ENCODE peak calls at places on chromosomes 1 and 21, in six cellular contexts. G, P, Y, Z, Q and S are unnamed samples.

GRCh38 chr21:40141621-40142020 is 274.4 kb downstream of the PCP4 start:
- DNase-seq in G (no peak), P (no peak), Y (no peak), Z (no peak), Q (no peak), S (no peak)

GRCh38 chr21:28712396-28712795 is 280.3 kb downstream of the LTN1 start:
- DNase-seq in G (no peak), P (no peak), Y (no peak), Z (no peak), Q (no peak), S (no peak)

GRCh38 chr1:162660598-162660997 is 28.3 kb downstream of the DDR2 start:
- DNase-seq in G (no peak), P (no peak), Y (peak; percentile 48), Z (peak; percentile 12), Q (no peak), S (no peak)

GRCh38 chr1:39900662-39901485 is 843 bp downstream of the MYCL start:
- DNase-seq in G (no peak), P (peak; percentile 60), Y (no peak), Z (peak; percentile 12), Q (peak; percentile 20), S (no peak)

GRCh38 chr1:236888903-236889302 is 93.8 kb downstream of the MTR start:
- DNase-seq in G (no peak), P (no peak), Y (no peak), Z (no peak), Q (no peak), S (no peak)

GRCh38 chr1:16076003-16076870 is 2.8 kb upstream of the FAM131C start:
- DNase-seq in G (peak; percentile 82), P (no peak), Y (peak; percentile 80), Z (peak; percentile 87), Q (peak; percentile 96), S (peak; percentile 93)

GRCh38 chr21:45864436-45864835 is 117.1 kb upstream of the COL6A1 start:
- DNase-seq in G (no peak), P (no peak), Y (no peak), Z (peak; percentile 58), Q (no peak), S (no peak)

GRCh38 chr1:3229081-3229725 is 160.2 kb downstream of the PRDM16 start:
- DNase-seq in G (no peak), P (no peak), Y (no peak), Z (no peak), Q (no peak), S (no peak)

GRCh38 chr1:2857521-2857920 is 56.0 kb upstream of the TTC34 start:
- DNase-seq in G (no peak), P (no peak), Y (no peak), Z (no peak), Q (no peak), S (no peak)

GRCh38 chr1:94951509-94952208 is 24.7 kb upstream of the CNN3 start:
- DNase-seq in G (no peak), P (no peak), Y (no peak), Z (no peak), Q (no peak), S (no peak)

GRCh38 chr1:39386997-39387396 is 104.4 kb upstream of the BMP8A start:
- DNase-seq in G (no peak), P (no peak), Y (no peak), Z (no peak), Q (no peak), S (no peak)

GRCh38 chr21:20701235-20701634 is 297.0 kb upstream of the NCAM2 start:
- DNase-seq in G (no peak), P (no peak), Y (no peak), Z (no peak), Q (no peak), S (no peak)

GRCh38 chr1:224486801-224487583 is 52.4 kb upstream of the WDR26 start:
- DNase-seq in G (no peak), P (no peak), Y (no peak), Z (no peak), Q (no peak), S (no peak)

GRCh38 chr1:181013144-181013543 is 9.5 kb downstream of the STX6 start:
- DNase-seq in G (no peak), P (no peak), Y (no peak), Z (no peak), Q (no peak), S (no peak)

GRCh38 chr1:181014431-181015257 is 8.0 kb downstream of the STX6 start:
- DNase-seq in G (no peak), P (no peak), Y (no peak), Z (no peak), Q (no peak), S (no peak)

GRCh38 chr1:181012203-181012520 is 10.5 kb downstream of the STX6 start:
- DNase-seq in G (no peak), P (no peak), Y (no peak), Z (no peak), Q (no peak), S (no peak)

GRCh38 chr1:181016563-181016962 is 6.1 kb downstream of the STX6 start:
- DNase-seq in G (no peak), P (no peak), Y (no peak), Z (no peak), Q (no peak), S (no peak)

DNA sequence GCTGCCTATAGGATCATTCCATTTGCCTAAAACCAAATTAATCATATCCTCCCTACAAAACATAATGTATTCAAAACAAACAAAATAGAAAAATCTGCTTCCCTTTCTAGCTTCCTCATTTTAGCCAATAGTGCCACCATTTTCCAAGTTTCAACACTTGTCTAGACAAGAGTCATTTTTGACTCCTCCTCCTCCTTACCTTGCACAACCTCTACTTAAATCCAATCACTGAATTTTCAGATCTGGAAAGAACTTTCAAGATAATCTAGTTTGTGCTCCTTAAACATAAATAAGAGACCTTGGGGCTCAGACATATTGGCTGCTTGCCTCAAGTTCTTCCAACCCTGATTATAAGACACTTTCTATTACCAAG is 7.4 kb downstream of the STX6 start:
- DNase-seq in G (no peak), P (no peak), Y (no peak), Z (no peak), Q (no peak), S (no peak)
- H3K4me1 ChIP-seq in G (no peaks in the 10 kb centered on the region), P (peaks cover 2% of the 10 kb centered on the region), Y (peaks cover 3% of the 10 kb centered on the region), Z (peaks cover 9% of the 10 kb centered on the region), Q (peaks cover 7% of the 10 kb centered on the region), S (peaks cover 5% of the 10 kb centered on the region)

GRCh38 chr1:5857011-5857410 is 135.2 kb downstream of the NPHP4 start:
- DNase-seq in G (no peak), P (no peak), Y (no peak), Z (no peak), Q (no peak), S (no peak)

GRCh38 chr1:5856246-5856815 is 135.9 kb downstream of the NPHP4 start:
- DNase-seq in G (peak; percentile 4), P (no peak), Y (no peak), Z (peak; percentile 3), Q (peak; percentile 42), S (peak; percentile 12)

GRCh38 chr1:5857508-5858090 is 134.6 kb downstream of the NPHP4 start:
- DNase-seq in G (no peak), P (no peak), Y (no peak), Z (no peak), Q (no peak), S (no peak)

GRCh38 chr1:5854754-5855153 is 137.5 kb downstream of the NPHP4 start:
- DNase-seq in G (no peak), P (no peak), Y (no peak), Z (no peak), Q (no peak), S (no peak)

DNA sequence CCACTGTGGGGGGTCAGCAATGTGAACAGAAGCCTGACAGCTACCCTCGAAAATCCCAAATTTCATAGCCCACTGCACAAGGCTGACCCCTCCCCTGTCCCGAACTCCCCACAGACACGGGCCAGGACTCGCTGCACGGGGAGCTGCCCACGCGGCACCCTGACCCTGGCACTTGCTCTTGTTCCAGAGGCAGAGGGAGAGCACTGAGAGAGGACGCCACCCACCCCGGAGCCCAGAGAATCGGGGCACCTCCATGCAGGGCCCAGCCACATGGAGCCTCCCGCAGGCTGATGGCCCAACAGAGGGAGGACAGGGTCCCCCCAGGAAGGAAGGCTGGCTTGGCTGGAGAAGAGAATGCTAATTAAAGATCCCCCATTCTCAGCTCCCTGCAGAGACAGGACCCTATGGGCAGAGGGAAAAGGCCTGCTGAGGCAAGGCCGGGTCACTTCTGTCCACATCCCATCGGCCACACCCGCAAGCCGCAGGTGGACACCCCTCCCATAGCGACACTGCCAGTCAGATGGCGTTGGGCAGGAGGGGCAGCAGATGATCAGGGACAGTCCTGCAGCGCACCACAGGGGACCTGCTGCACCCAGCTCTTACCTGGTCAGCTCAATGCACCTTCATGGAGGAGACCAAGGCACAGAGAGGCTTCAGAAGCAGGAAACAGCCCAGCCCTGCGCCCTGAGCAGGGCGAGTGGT is 136.9 kb downstream of the NPHP4 start:
- DNase-seq in G (no peak), P (no peak), Y (no peak), Z (no peak), Q (no peak), S (no peak)
- TF ChIP-seq EZH2 in G (no peak), P (no peak), Y (no peak), Z (no peak), Q (no peak), S (no peak)

GRCh38 chr1:169676001-169676400 is 35.4 kb downstream of the SELL start:
- DNase-seq in G (no peak), P (no peak), Y (no peak), Z (peak; percentile 88), Q (peak; percentile 98), S (peak; percentile 91)
- H3K4me1 ChIP-seq in G (no peaks in the 10 kb centered on the region), P (no peaks in the 10 kb centered on the region), Y (no peaks in the 10 kb centered on the region), Z (peaks cover 5% of the 10 kb centered on the region), Q (peaks cover 23% of the 10 kb centered on the region), S (no peaks in the 10 kb centered on the region)

DNA sequence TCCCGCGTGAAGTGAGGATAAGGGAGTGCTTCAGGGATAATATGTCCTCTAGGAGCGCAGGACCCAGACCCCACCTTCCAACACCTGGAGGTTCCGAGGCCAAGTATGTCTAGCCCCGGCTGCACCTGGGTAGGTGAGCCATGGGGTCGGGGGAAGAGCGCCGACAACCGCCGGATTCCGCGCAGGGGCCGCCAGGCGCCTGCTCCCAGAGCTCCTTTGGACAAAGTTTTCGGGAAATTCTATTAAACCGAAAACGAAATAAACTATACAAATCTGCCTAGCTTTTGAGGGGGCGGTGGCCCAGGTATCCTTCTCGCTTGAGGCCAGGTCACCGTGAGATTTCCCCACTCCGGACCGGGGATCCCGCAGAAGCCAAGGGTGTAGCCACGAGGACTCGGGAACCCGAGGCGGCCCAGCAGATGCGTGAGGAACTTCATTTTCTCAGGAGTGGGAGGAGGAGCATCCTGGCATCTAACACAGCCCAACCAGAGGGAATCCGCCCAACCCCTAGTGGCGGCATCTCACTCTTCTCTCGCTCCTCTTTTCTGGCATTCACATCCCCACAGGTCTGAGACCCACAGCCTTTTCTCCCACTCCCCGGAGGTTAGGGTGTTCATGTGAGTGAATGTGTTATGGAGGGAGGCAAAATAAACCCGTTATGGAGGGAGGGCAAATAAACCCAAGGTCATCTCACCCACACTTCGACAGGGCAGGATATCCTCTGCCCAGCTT is 2.3 kb upstream of the DMRTA2 start:
- DNase-seq in G (no peak), P (peak; percentile 75), Y (peak; percentile 68), Z (no peak), Q (no peak), S (no peak)
- TF ChIP-seq EZH2 in G (no peak), P (peak; percentile 48), Y (no peak), Z (peak; percentile 29), Q (no peak), S (no peak)